ENCODE peak calls at places on chromosomes 16 and 17, in ten cellular contexts. H, R, A, B, D, E, N, W, S and Y are unnamed samples.

GRCh38 chr17:83182620-83183063 is 103.2 kb downstream of the METRNL start:
- DNase-seq in H (no peak), R (no peak), A (peak; percentile 92), B (peak; percentile 28), D (no peak), E (no peak), N (no peak), W (no peak), S (no peak), Y (peak; percentile 52)

GRCh38 chr16:79714440-79714839 is 113.9 kb upstream of the MAF start:
- DNase-seq in H (no peak), R (no peak), A (no peak), B (no peak), D (no peak), E (no peak), N (no peak), W (no peak), S (no peak), Y (no peak)

GRCh38 chr17:58531661-58532554 is 17.5 kb upstream of the MTMR4 start:
- DNase-seq in H (peak; percentile 68), R (peak; percentile 64), A (no peak), B (peak; percentile 77), D (peak; percentile 95), E (peak; percentile 96), N (no peak), W (no peak), S (no peak), Y (peak; percentile 71)

GRCh38 chr17:31869797-31870568 is 10.9 kb upstream of the COPRS start:
- DNase-seq in H (no peak), R (no peak), A (no peak), B (no peak), D (no peak), E (no peak), N (no peak), W (no peak), S (no peak), Y (no peak)

GRCh38 chr17:38958756-38959155 is 8.4 kb downstream of the FBXO47 start:
- DNase-seq in H (no peak), R (no peak), A (no peak), B (no peak), D (no peak), E (no peak), N (no peak), W (no peak), S (no peak), Y (no peak)

GRCh38 chr16:20322696-20323095 is 4.6 kb downstream of the GP2 start:
- DNase-seq in H (no peak), R (no peak), A (no peak), B (no peak), D (no peak), E (no peak), N (no peak), W (no peak), S (no peak), Y (no peak)

GRCh38 chr17:75128694-75129505 is 2.6 kb downstream of the NT5C start:
- DNase-seq in H (no peak), R (no peak), A (no peak), B (no peak), D (no peak), E (no peak), N (no peak), W (no peak), S (no peak), Y (no peak)

GRCh38 chr17:73968680-73969079 is 234.8 kb upstream of the RPL38 start:
- DNase-seq in H (no peak), R (no peak), A (no peak), B (no peak), D (no peak), E (no peak), N (no peak), W (no peak), S (no peak), Y (no peak)

GRCh38 chr17:44351464-44351863 is 6.4 kb downstream of the GRN start:
- DNase-seq in H (no peak), R (no peak), A (no peak), B (no peak), D (peak; percentile 25), E (peak; percentile 9), N (no peak), W (peak; percentile 62), S (no peak), Y (no peak)

GRCh38 chr17:44348234-44348987 is 3.3 kb downstream of the GRN start:
- DNase-seq in H (no peak), R (peak; percentile 48), A (no peak), B (no peak), D (no peak), E (no peak), N (no peak), W (no peak), S (no peak), Y (no peak)

GRCh38 chr17:44350733-44351226 is 5.7 kb downstream of the GRN start:
- DNase-seq in H (peak; percentile 75), R (peak; percentile 71), A (no peak), B (peak; percentile 74), D (peak; percentile 96), E (peak; percentile 81), N (peak; percentile 73), W (no peak), S (no peak), Y (peak; percentile 76)

GRCh38 chr17:44348988-44349364 is 3.9 kb downstream of the GRN start:
- DNase-seq in H (no peak), R (no peak), A (no peak), B (no peak), D (no peak), E (no peak), N (no peak), W (no peak), S (no peak), Y (no peak)

GRCh38 chr17:44349553-44350070 is 4.5 kb downstream of the GRN start:
- DNase-seq in H (no peak), R (no peak), A (no peak), B (no peak), D (no peak), E (no peak), N (no peak), W (no peak), S (no peak), Y (no peak)
- H3K4me1 ChIP-seq in H (peaks cover 12% of the 10 kb centered on the region), R (peaks cover 18% of the 10 kb centered on the region), A (peaks cover 34% of the 10 kb centered on the region), B (peaks cover 5% of the 10 kb centered on the region), D (no peaks in the 10 kb centered on the region), E (peaks cover 4% of the 10 kb centered on the region), N (peaks cover 6% of the 10 kb centered on the region), W (peaks cover 54% of the 10 kb centered on the region), S (peaks cover 6% of the 10 kb centered on the region), Y (peaks cover 52% of the 10 kb centered on the region)

GRCh38 chr16:12866981-12867551 is 34.3 kb upstream of the SHISA9 start:
- DNase-seq in H (no peak), R (no peak), A (no peak), B (no peak), D (no peak), E (no peak), N (no peak), W (no peak), S (no peak), Y (no peak)

GRCh38 chr16:12871784-12872183 is 29.6 kb upstream of the SHISA9 start:
- DNase-seq in H (no peak), R (no peak), A (no peak), B (no peak), D (no peak), E (no peak), N (no peak), W (no peak), S (no peak), Y (no peak)

GRCh38 chr16:12869681-12870427 is 31.5 kb upstream of the SHISA9 start:
- DNase-seq in H (no peak), R (no peak), A (no peak), B (no peak), D (no peak), E (no peak), N (no peak), W (no peak), S (no peak), Y (no peak)

GRCh38 chr16:12868788-12869187 is 32.6 kb upstream of the SHISA9 start:
- DNase-seq in H (no peak), R (no peak), A (no peak), B (no peak), D (no peak), E (no peak), N (no peak), W (no peak), S (no peak), Y (no peak)

GRCh38 chr16:12868169-12868568 is 33.2 kb upstream of the SHISA9 start:
- DNase-seq in H (no peak), R (no peak), A (no peak), B (no peak), D (no peak), E (no peak), N (no peak), W (no peak), S (no peak), Y (no peak)
- TF ChIP-seq CTCF in H (no peak), R (no peak), A (no peak), B (no peak), D (no peak), E (no peak), N (no peak), W (no peak), S (no peak), Y (no peak)

GRCh38 chr17:78973792-78974520 is 5.8 kb downstream of the LGALS3BP start:
- DNase-seq in H (no peak), R (no peak), A (no peak), B (no peak), D (peak; percentile 44), E (no peak), N (no peak), W (no peak), S (no peak), Y (no peak)

GRCh38 chr17:78972507-78973105 is 7.1 kb downstream of the LGALS3BP start:
- DNase-seq in H (no peak), R (no peak), A (no peak), B (no peak), D (peak; percentile 54), E (no peak), N (peak; percentile 27), W (no peak), S (no peak), Y (no peak)

GRCh38 chr17:78976907-78977680 is 2.6 kb downstream of the LGALS3BP start:
- DNase-seq in H (no peak), R (no peak), A (no peak), B (no peak), D (no peak), E (no peak), N (no peak), W (no peak), S (no peak), Y (no peak)

GRCh38 chr17:78973196-78973595 is 6.5 kb downstream of the LGALS3BP start:
- DNase-seq in H (no peak), R (no peak), A (no peak), B (no peak), D (peak; percentile 53), E (no peak), N (no peak), W (no peak), S (no peak), Y (no peak)

DNA sequence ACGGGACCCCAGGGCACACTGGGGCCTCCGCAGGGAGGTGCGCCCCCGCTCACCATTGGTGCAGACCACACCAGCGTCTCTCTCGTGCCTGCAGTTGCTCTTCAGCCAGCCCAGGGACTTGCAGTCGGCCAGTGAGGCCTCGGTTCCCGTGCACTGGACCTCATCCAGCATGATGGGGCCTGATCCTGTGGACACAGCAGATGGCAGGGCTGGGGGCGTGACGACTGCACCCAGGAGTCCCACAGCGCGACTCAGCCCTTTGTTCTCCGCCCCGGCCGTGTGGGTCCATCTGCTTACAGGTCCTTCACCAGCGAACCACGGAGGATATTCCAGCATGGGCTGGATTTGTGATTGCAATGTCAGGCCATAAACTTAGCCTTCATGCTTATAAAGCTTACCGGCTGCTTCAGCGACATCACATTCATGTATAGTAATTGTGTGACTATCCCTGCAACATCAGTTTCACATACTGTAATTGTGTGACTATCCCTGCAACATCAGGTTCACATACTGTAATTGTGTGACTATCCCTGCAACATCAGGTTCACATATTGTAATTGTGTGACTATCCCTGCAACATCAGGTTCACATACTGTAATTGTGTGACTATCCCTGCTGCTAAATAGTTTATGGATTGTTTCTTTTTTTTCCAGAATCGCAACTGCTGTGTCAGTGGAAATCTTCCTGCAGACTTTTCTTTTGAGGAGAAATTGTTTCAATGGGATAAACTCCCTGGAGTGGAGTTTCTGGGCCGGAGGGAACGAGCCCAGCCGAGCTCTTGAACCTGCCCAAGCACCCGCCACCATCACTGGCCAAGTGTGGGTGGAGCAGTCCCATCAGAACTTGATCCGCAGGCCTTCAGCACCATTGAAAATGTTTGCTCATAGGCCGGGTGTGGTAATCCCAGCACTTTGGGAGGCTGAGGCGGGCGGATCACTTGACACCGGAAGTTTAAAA is 4.8 kb downstream of the LGALS3BP start:
- DNase-seq in H (peak; percentile 73), R (peak; percentile 76), A (peak; percentile 93), B (peak; percentile 79), D (no peak), E (no peak), N (peak; percentile 64), W (peak; percentile 92), S (no peak), Y (peak; percentile 74)
- TF ChIP-seq EP300 in H (no peak), R (no peak), A (no peak), B (no peak), D (no peak), E (no peak), N (no peak), W (no peak), S (no peak), Y (no peak)

GRCh38 chr17:17765921-17766320 is 70.9 kb downstream of the SREBF1 start:
- DNase-seq in H (no peak), R (no peak), A (no peak), B (no peak), D (no peak), E (no peak), N (no peak), W (no peak), S (no peak), Y (no peak)

GRCh38 chr17:17768415-17769088 is 68.2 kb downstream of the SREBF1 start:
- DNase-seq in H (no peak), R (no peak), A (no peak), B (no peak), D (peak; percentile 69), E (no peak), N (no peak), W (no peak), S (no peak), Y (no peak)

GRCh38 chr17:17767096-17767470 is 69.7 kb downstream of the SREBF1 start:
- DNase-seq in H (no peak), R (no peak), A (no peak), B (no peak), D (no peak), E (no peak), N (no peak), W (no peak), S (no peak), Y (no peak)

GRCh38 chr17:17766351-17767095 is 70.3 kb downstream of the SREBF1 start:
- DNase-seq in H (no peak), R (no peak), A (no peak), B (no peak), D (no peak), E (no peak), N (no peak), W (no peak), S (no peak), Y (peak; percentile 56)

GRCh38 chr17:17767497-17768286 is 69.1 kb downstream of the SREBF1 start:
- DNase-seq in H (no peak), R (no peak), A (no peak), B (no peak), D (no peak), E (no peak), N (no peak), W (no peak), S (no peak), Y (no peak)
- H3K4me1 ChIP-seq in H (peaks cover 26% of the 10 kb centered on the region), R (peaks cover 34% of the 10 kb centered on the region), A (peaks cover 82% of the 10 kb centered on the region), B (peaks cover 27% of the 10 kb centered on the region), D (peaks cover 20% of the 10 kb centered on the region), E (no peaks in the 10 kb centered on the region), N (peaks cover 33% of the 10 kb centered on the region), W (peaks cover 38% of the 10 kb centered on the region), S (peaks cover 4% of the 10 kb centered on the region), Y (peaks cover 11% of the 10 kb centered on the region)